ENCODE peak calls at places on chromosomes 6 and 20, in four cellular contexts. K is HL-60, V is cardiac fibroblast, P is lung. G is an unnamed sample.

GRCh38 chr6:143400258-143401059 is 50.0 kb downstream of the ADAT2 start:
- DNase-seq in K (peak), V (peak), P (peak), G (no peak)

GRCh38 chr20:41185013-41185757 is 47.8 kb downstream of the PLCG1 start:
- DNase-seq in K (no peak), V (no peak), P (no peak), G (no peak)

GRCh38 chr20:49052334-49052733 is 6.2 kb downstream of the CSE1L start:
- DNase-seq in K (no peak), V (no peak), P (no peak), G (peak)

GRCh38 chr6:166997768-166998255 is 1.4 kb upstream of the CEP43 start:
- DNase-seq in K (peak), V (peak), P (peak), G (peak)

GRCh38 chr20:47502801-47503239 is 1.1 kb downstream of the NCOA3 start:
- DNase-seq in K (peak), V (peak), P (no peak), G (peak)

GRCh38 chr6:148037496-148037895 is 305.1 kb upstream of the SASH1 start:
- DNase-seq in K (no peak), V (no peak), P (no peak), G (no peak)

GRCh38 chr6:3085074-3085473 is 16.8 kb downstream of the RIPK1 start:
- DNase-seq in K (no peak), V (peak), P (no peak), G (no peak)

GRCh38 chr6:165439928-165440554 is 130.6 kb upstream of the C6orf118 start:
- DNase-seq in K (no peak), V (peak), P (no peak), G (peak)

GRCh38 chr6:43335469-43335868 is 26.8 kb upstream of the CRIP3 start:
- DNase-seq in K (no peak), V (no peak), P (no peak), G (no peak)

GRCh38 chr20:760751-761417 is 7.4 kb downstream of the SLC52A3 start:
- DNase-seq in K (no peak), V (peak), P (no peak), G (peak)

GRCh38 chr20:24665196-24665595 is 195.8 kb downstream of the SYNDIG1 start:
- DNase-seq in K (no peak), V (no peak), P (no peak), G (no peak)

GRCh38 chr20:46031701-46032254 is 2.8 kb downstream of the SLC12A5 start:
- DNase-seq in K (no peak), V (no peak), P (no peak), G (no peak)

GRCh38 chr6:79463721-79464120 is 73.5 kb downstream of the LCA5 start:
- DNase-seq in K (no peak), V (no peak), P (no peak), G (no peak)

GRCh38 chr6:32255212-32256153 is 31.6 kb upstream of the NOTCH4 start:
- DNase-seq in K (no peak), V (peak), P (peak), G (peak)

GRCh38 chr6:118812972-118813371 is 81.0 kb upstream of the ASF1A start:
- DNase-seq in K (no peak), V (peak), P (no peak), G (no peak)

GRCh38 chr6:39956951-39957350 is 22.7 kb upstream of the MOCS1 start:
- DNase-seq in K (no peak), V (peak), P (no peak), G (peak)

GRCh38 chr6:132768051-132768517 is 10.4 kb upstream of the VNN2 start:
- DNase-seq in K (no peak), V (peak), P (peak), G (peak)

GRCh38 chr6:19761114-19761513 is 76.1 kb upstream of the ID4 start:
- DNase-seq in K (no peak), V (no peak), P (no peak), G (no peak)

GRCh38 chr6:20630617-20631448 is 96.6 kb downstream of the CDKAL1 start:
- DNase-seq in K (no peak), V (no peak), P (no peak), G (no peak)

GRCh38 chr6:77565370-77565769 is 87.5 kb upstream of the MEI4 start:
- DNase-seq in K (no peak), V (no peak), P (no peak), G (no peak)

GRCh38 chr6:144216668-144217218 is 66.4 kb downstream of the STX11 start:
- DNase-seq in K (no peak), V (no peak), P (no peak), G (no peak)

GRCh38 chr20:57473246-57474042 is 51.5 kb downstream of the CTCFL start:
- DNase-seq in K (peak), V (peak), P (peak), G (peak)

GRCh38 chr6:1604347-1604990 is 5.2 kb upstream of the FOXC1 start:
- DNase-seq in K (no peak), V (peak), P (peak), G (no peak)

GRCh38 chr6:116406678-116407345 is 36.1 kb downstream of the DSE start:
- DNase-seq in K (no peak), V (peak), P (no peak), G (peak)

GRCh38 chr6:21870071-21870729 is 276.6 kb downstream of the SOX4 start:
- DNase-seq in K (no peak), V (no peak), P (no peak), G (no peak)

GRCh38 chr6:54892831-54893230 is 46.3 kb downstream of the FAM83B start:
- DNase-seq in K (no peak), V (peak), P (no peak), G (peak)

GRCh38 chr6:52362443-52363221 is 681 bp downstream of the PAQR8 start:
- DNase-seq in K (peak), V (peak), P (peak), G (no peak)

GRCh38 chr6:151137441-151137984 is 102.3 kb upstream of the AKAP12 start:
- DNase-seq in K (no peak), V (no peak), P (no peak), G (no peak)
- H3K4me3 ChIP-seq in K (no peak), V (no peak), P (no peak), G (no peak)

GRCh38 chr6:56959938-56960337 is 5.0 kb downstream of the BEND6 start:
- DNase-seq in K (no peak), V (peak), P (no peak), G (peak)

GRCh38 chr6:56959094-56959493 is 4.2 kb downstream of the BEND6 start:
- DNase-seq in K (no peak), V (no peak), P (no peak), G (no peak)

GRCh38 chr6:56962451-56962850 is 7.5 kb downstream of the BEND6 start:
- DNase-seq in K (no peak), V (no peak), P (no peak), G (no peak)

GRCh38 chr6:56963043-56963442 is 8.1 kb downstream of the BEND6 start:
- DNase-seq in K (no peak), V (no peak), P (no peak), G (no peak)

DNA sequence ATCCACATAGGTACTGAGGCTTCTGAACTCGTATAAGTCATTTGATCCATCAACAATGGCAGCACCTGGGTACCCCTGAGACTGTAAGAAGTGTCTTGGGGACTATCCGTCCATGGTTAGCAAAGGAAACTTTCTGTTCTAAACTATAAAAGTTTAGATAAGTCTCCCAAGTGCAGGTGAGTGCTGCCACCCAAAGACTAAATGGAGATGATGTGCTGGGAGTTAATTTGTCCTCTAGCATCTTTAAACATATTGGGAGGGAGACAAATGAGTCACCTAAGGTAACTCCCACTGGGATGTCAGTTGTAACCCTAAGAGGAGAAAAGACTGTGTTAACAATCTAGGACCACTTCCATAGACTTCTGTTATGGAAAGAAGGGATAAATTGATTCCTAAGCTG is 6.2 kb downstream of the BEND6 start:
- DNase-seq in K (no peak), V (no peak), P (no peak), G (no peak)
- TF ChIP-seq CTCF in K (no peak), V (no peak), P (no peak), G (no peak)

GRCh38 chr6:26594128-26594493 is 2.6 kb upstream of the ABT1 start:
- DNase-seq in K (no peak), V (no peak), P (no peak), G (no peak)
- H3K4me3 ChIP-seq in K (no peak), V (no peak), P (no peak), G (peak)

GRCh38 chr20:7359739-7360138 is 580.5 kb downstream of the HAO1 start:
- DNase-seq in K (no peak), V (no peak), P (no peak), G (no peak)

GRCh38 chr20:7361321-7361720 is 578.9 kb downstream of the HAO1 start:
- DNase-seq in K (no peak), V (no peak), P (no peak), G (no peak)

GRCh38 chr20:7362601-7363000 is 577.7 kb downstream of the HAO1 start:
- DNase-seq in K (no peak), V (peak), P (no peak), G (no peak)

GRCh38 chr20:7355056-7355455 is 585.2 kb downstream of the HAO1 start:
- DNase-seq in K (no peak), V (no peak), P (no peak), G (no peak)

DNA sequence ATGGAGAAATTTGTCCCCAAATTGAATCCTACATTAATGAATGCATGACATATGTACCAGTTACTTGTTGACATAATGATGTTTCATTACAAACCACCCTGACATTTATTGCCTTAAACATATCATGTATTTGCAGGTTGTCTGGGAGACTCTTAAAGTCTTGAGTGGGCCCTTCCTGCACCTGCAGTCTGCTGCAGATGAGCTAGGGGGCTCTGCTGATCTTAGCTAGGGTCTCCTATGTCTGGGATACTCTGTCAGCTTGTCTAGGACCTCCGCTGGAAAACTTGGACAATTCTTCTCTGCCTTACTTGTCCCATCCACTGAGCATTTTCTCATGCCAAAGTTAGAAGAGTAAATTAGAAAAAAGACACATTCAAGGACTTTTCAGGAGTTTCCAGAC is 581.6 kb downstream of the HAO1 start:
- DNase-seq in K (no peak), V (no peak), P (no peak), G (no peak)
- TF ChIP-seq CTCF in K (no peak), V (no peak), P (no peak), G (peak)

GRCh38 chr20:50813101-50813643 is 18.3 kb downstream of the BCAS4 start:
- DNase-seq in K (no peak), V (no peak), P (no peak), G (no peak)
- H3K4me3 ChIP-seq in K (no peak), V (no peak), P (no peak), G (no peak)

GRCh38 chr20:54618412-54618811 is 143.0 kb downstream of the DOK5 start:
- DNase-seq in K (no peak), V (no peak), P (no peak), G (no peak)
- TF ChIP-seq CTCF in K (no peak), V (no peak), P (no peak), G (no peak)